ENCODE peak calls at places on chromosome 7, in nine cellular contexts. T is activated naive CD4-positive, alpha-beta T cell; V is aorta; F is brain pericyte; S is substantia nigra; L is RWPE2; Z is pulmonary artery endothelial cell; H is epithelial cell of esophagus; O is putamen. G is an unnamed sample.

GRCh38 chr7:74544706-74545469 is 91.2 kb downstream of the GTF2IRD1 start:
- DNase-seq in T (no peak), V (no peak), F (no peak), S (no peak), L (no peak), Z (no peak), H (peak; percentile 46), O (no peak), G (no peak)

GRCh38 chr7:66626236-66626957 is 2.3 kb upstream of the KCTD7 start:
- DNase-seq in T (no peak), V (no peak), F (no peak), S (no peak), L (no peak), Z (no peak), H (peak; percentile 78), O (no peak), G (no peak)

GRCh38 chr7:16271990-16272665 is 149.2 kb downstream of the CRPPA start:
- DNase-seq in T (no peak), V (no peak), F (no peak), S (no peak), L (no peak), Z (no peak), H (peak; percentile 18), O (no peak), G (no peak)

GRCh38 chr7:23043441-23043840 is 29.5 kb upstream of the HYCC1 start:
- DNase-seq in T (no peak), V (no peak), F (no peak), S (no peak), L (no peak), Z (no peak), H (peak; percentile 10), O (no peak), G (no peak)

GRCh38 chr7:70694357-70694908 is 437.5 kb upstream of the GALNT17 start:
- DNase-seq in T (no peak), V (no peak), F (no peak), S (no peak), L (no peak), Z (no peak), H (peak; percentile 52), O (peak; percentile 66), G (no peak)

GRCh38 chr7:94787285-94787684 is 120.1 kb upstream of the PPP1R9A start:
- DNase-seq in T (no peak), V (no peak), F (no peak), S (no peak), L (no peak), Z (no peak), H (no peak), O (no peak), G (no peak)

GRCh38 chr7:28002638-28003037 is 178.0 kb downstream of the JAZF1 start:
- DNase-seq in T (no peak), V (no peak), F (no peak), S (no peak), L (no peak), Z (peak; percentile 17), H (peak; percentile 28), O (no peak), G (no peak)

GRCh38 chr7:9328296-9328695 is 894.9 kb downstream of the NXPH1 start:
- DNase-seq in T (no peak), V (no peak), F (no peak), S (no peak), L (no peak), Z (no peak), H (no peak), O (no peak), G (no peak)

GRCh38 chr7:50782376-50783208 is at the start of gene GRB10:
- DNase-seq in T (no peak), V (peak; percentile 85), F (no peak), S (peak; percentile 31), L (no peak), Z (no peak), H (no peak), O (peak; percentile 84), G (no peak)

GRCh38 chr7:99992330-99993037 is 16.7 kb upstream of the AZGP1 start:
- DNase-seq in T (no peak), V (peak; percentile 63), F (no peak), S (no peak), L (no peak), Z (no peak), H (no peak), O (no peak), G (no peak)

GRCh38 chr7:8208661-8209060 is 53.3 kb downstream of the ICA1 start:
- DNase-seq in T (no peak), V (no peak), F (no peak), S (no peak), L (no peak), Z (no peak), H (no peak), O (no peak), G (no peak)

GRCh38 chr7:36999851-37000480 is 275.7 kb upstream of the AOAH start:
- DNase-seq in T (no peak), V (no peak), F (no peak), S (no peak), L (no peak), Z (no peak), H (peak; percentile 8), O (no peak), G (no peak)

GRCh38 chr7:92159-92767 is 100.1 kb upstream of the FAM20C start:
- DNase-seq in T (no peak), V (no peak), F (no peak), S (no peak), L (no peak), Z (no peak), H (no peak), O (no peak), G (no peak)

GRCh38 chr7:18555120-18555519 is 59.6 kb downstream of the HDAC9 start:
- DNase-seq in T (no peak), V (no peak), F (no peak), S (no peak), L (no peak), Z (no peak), H (no peak), O (no peak), G (no peak)

GRCh38 chr7:55254596-55255500 is 110.3 kb upstream of the LANCL2 start:
- DNase-seq in T (peak; percentile 67), V (peak; percentile 97), F (peak; percentile 68), S (peak; percentile 62), L (no peak), Z (no peak), H (peak; percentile 74), O (peak; percentile 73), G (no peak)

GRCh38 chr7:75045881-75046280 is 27.7 kb downstream of the RCC1L start:
- DNase-seq in T (no peak), V (no peak), F (no peak), S (no peak), L (no peak), Z (no peak), H (no peak), O (no peak), G (no peak)

GRCh38 chr7:55794527-55794926 is 68.0 kb downstream of the SEPTIN14 start:
- DNase-seq in T (no peak), V (no peak), F (no peak), S (no peak), L (peak; percentile 75), Z (no peak), H (peak; percentile 88), O (no peak), G (peak; percentile 19)

GRCh38 chr7:152336754-152337368 is 98.9 kb downstream of the KMT2C start:
- DNase-seq in T (no peak), V (no peak), F (no peak), S (no peak), L (no peak), Z (peak; percentile 19), H (peak; percentile 56), O (peak; percentile 20), G (no peak)

GRCh38 chr7:79434867-79435266 is 18.6 kb downstream of the MAGI2 start:
- DNase-seq in T (no peak), V (no peak), F (peak; percentile 13), S (no peak), L (no peak), Z (no peak), H (no peak), O (no peak), G (no peak)

G was measured in chondrocyte.